ENCODE peak calls at places on chromosomes 6 and 20, in eight cellular contexts. Z is RWPE1, Q is BE2C, Y is MCF 10A, V is neural crest cell, K is A673, G is WERI-Rb-1, D is Peyer's patch. R is an unnamed sample.

GRCh38 chr20:51388756-51389542 is 153.6 kb downstream of the NFATC2 start:
- DNase-seq in D (no peak), Z (no peak), Q (no peak), K (no peak), Y (no peak), G (no peak), V (no peak), R (no peak)

GRCh38 chr20:18001131-18001921 is 32.5 kb downstream of the MGME1 start:
- DNase-seq in D (peak), K (no peak), Q (no peak), G (no peak), Z (peak), V (no peak), Y (peak), R (no peak)

GRCh38 chr6:13413906-13414555 is 73.4 kb downstream of the GFOD1 start:
- DNase-seq in Q (no peak), Y (no peak), D (no peak), Z (no peak), V (no peak), K (no peak), G (no peak), R (no peak)

GRCh38 chr20:37328149-37328945 is 17.6 kb upstream of the SRC start:
- DNase-seq in D (no peak), Y (no peak), Z (no peak), V (no peak), K (no peak), Q (no peak), G (no peak), R (no peak)

GRCh38 chr6:88548891-88549505 is 382.9 kb upstream of the CNR1 start:
- DNase-seq in K (no peak), D (no peak), Z (no peak), V (no peak), G (no peak), Q (no peak), Y (no peak), R (no peak)

GRCh38 chr6:39379026-39379425 is 56.5 kb upstream of the KCNK16 start:
- DNase-seq in Q (no peak), G (no peak), K (no peak), V (no peak), D (no peak), Z (no peak), Y (no peak), R (no peak)

GRCh38 chr20:10137533-10137932 is 81.1 kb upstream of the SNAP25 start:
- DNase-seq in G (no peak), Q (no peak), Z (no peak), K (no peak), Y (no peak), D (no peak), V (no peak), R (no peak)

GRCh38 chr6:148107911-148108310 is 234.7 kb upstream of the SASH1 start:
- DNase-seq in Y (no peak), V (no peak), G (no peak), Z (no peak), K (no peak), D (no peak), Q (no peak), R (no peak)

GRCh38 chr6:88728756-88729155 is 234.7 kb downstream of the RNGTT start:
- DNase-seq in Q (no peak), Y (no peak), V (no peak), Z (no peak), K (no peak), G (no peak), D (no peak), R (no peak)

GRCh38 chr6:159716247-159717086 is 10.8 kb upstream of the WTAP start:
- DNase-seq in D (peak), V (no peak), G (no peak), Y (peak), Q (no peak), Z (peak), K (peak), R (no peak)

GRCh38 chr6:163536770-163537169 is 122.3 kb downstream of the QKI start:
- DNase-seq in K (peak), Q (no peak), D (no peak), G (no peak), Y (peak), V (no peak), Z (no peak), R (no peak)

GRCh38 chr6:13688692-13689196 is 22.9 kb downstream of the RANBP9 start:
- DNase-seq in V (no peak), Q (no peak), Y (no peak), D (no peak), K (no peak), Z (no peak), G (no peak), R (no peak)

GRCh38 chr20:5482791-5483190 is 166.0 kb upstream of the PROKR2 start:
- DNase-seq in K (no peak), G (no peak), Y (peak), D (peak), Z (no peak), Q (no peak), V (no peak), R (no peak)

GRCh38 chr20:57880155-57880648 is 170.4 kb upstream of the PMEPA1 start:
- DNase-seq in K (no peak), G (no peak), Y (no peak), Z (no peak), Q (no peak), V (no peak), D (no peak), R (no peak)

GRCh38 chr6:44676826-44677433 is 289.4 kb downstream of the CDC5L start:
- DNase-seq in D (no peak), V (no peak), G (peak), Y (no peak), K (no peak), Z (no peak), Q (no peak), R (no peak)

GRCh38 chr6:154961141-154961540 is 34.0 kb upstream of the TIAM2 start:
- DNase-seq in D (peak), Y (no peak), Q (no peak), G (no peak), Z (no peak), V (no peak), K (no peak), R (no peak)

GRCh38 chr6:35719830-35720733 is 16.8 kb upstream of the ARMC12 start:
- DNase-seq in Q (peak), Y (no peak), K (peak), V (no peak), D (peak), Z (no peak), G (no peak), R (peak)

GRCh38 chr20:23143098-23143497 is 57.0 kb upstream of the CD93 start:
- DNase-seq in V (no peak), Z (peak), K (peak), G (no peak), Q (no peak), Y (peak), D (peak), R (peak)

GRCh38 chr6:108752733-108753392 is 95.4 kb upstream of the ARMC2 start:
- DNase-seq in V (no peak), Q (no peak), Z (no peak), Y (no peak), D (peak), G (no peak), K (no peak), R (no peak)

GRCh38 chr20:2237059-2237458 is 58.7 kb upstream of the TGM3 start:
- DNase-seq in Q (no peak), Z (peak), K (peak), V (no peak), D (peak), G (no peak), Y (peak), R (no peak)

GRCh38 chr6:33091957-33092356 is 16.2 kb downstream of the HLA-DPB1 start:
- DNase-seq in V (no peak), D (peak), Q (peak), K (no peak), Y (peak), Z (no peak), G (peak), R (peak)

GRCh38 chr6:157227202-157228166 is 95.8 kb downstream of the TMEM242 start:
- DNase-seq in Z (no peak), K (peak), V (no peak), G (no peak), Y (no peak), D (peak), Q (no peak), R (peak)

GRCh38 chr6:125854355-125854754 is 63.6 kb downstream of the NCOA7 start:
- DNase-seq in V (no peak), G (no peak), K (no peak), Q (no peak), Y (no peak), Z (no peak), D (no peak), R (no peak)

GRCh38 chr20:31652917-31653385 is 15.2 kb downstream of the COX4I2 start:
- DNase-seq in D (no peak), Q (peak), Y (peak), Z (no peak), G (no peak), V (no peak), K (peak), R (no peak)

GRCh38 chr20:50305636-50306477 is 115.2 kb downstream of the CEBPB start:
- DNase-seq in V (no peak), Z (no peak), Q (peak), K (no peak), D (peak), G (peak), Y (peak), R (no peak)

GRCh38 chr6:42938987-42939809 is 9.9 kb downstream of the CNPY3 start:
- DNase-seq in Y (no peak), G (peak), D (peak), Z (no peak), K (no peak), Q (no peak), V (no peak), R (no peak)

GRCh38 chr6:24125980-24126379 is at the start of gene NRSN1:
- DNase-seq in G (peak), Y (no peak), Q (peak), Z (peak), K (peak), D (no peak), V (peak), R (peak)

GRCh38 chr20:61982951-61983315 is 82.7 kb downstream of the TAF4 start:
- DNase-seq in D (no peak), Z (no peak), G (no peak), Q (no peak), Y (no peak), K (no peak), V (no peak), R (no peak)

GRCh38 chr6:48110436-48111142 is 408 bp downstream of the PTCHD4 start:
- DNase-seq in Z (no peak), D (no peak), V (no peak), G (no peak), Q (no peak), K (no peak), Y (no peak), R (no peak)

GRCh38 chr6:48113130-48113529 is 2.1 kb upstream of the PTCHD4 start:
- DNase-seq in D (no peak), Y (no peak), Q (no peak), G (peak), Z (no peak), V (no peak), K (no peak), R (no peak)

GRCh38 chr6:48111575-48111974 is 578 bp upstream of the PTCHD4 start:
- DNase-seq in G (no peak), Z (no peak), K (no peak), D (no peak), Y (no peak), V (no peak), Q (no peak), R (no peak)

GRCh38 chr6:48109902-48110301 is 1.1 kb downstream of the PTCHD4 start:
- DNase-seq in Z (no peak), Y (peak), G (no peak), K (no peak), V (no peak), D (no peak), Q (no peak), R (no peak)

GRCh38 chr6:48111143-48111506 is at the start of gene PTCHD4:
- DNase-seq in Q (no peak), K (no peak), Y (peak), G (peak), V (no peak), Z (peak), D (no peak), R (no peak)
- TF ChIP-seq CTCF in Q (no peak), K (no peak), Y (no peak), G (no peak), V (no peak), Z (no peak), D (no peak), R (no peak)

DNA sequence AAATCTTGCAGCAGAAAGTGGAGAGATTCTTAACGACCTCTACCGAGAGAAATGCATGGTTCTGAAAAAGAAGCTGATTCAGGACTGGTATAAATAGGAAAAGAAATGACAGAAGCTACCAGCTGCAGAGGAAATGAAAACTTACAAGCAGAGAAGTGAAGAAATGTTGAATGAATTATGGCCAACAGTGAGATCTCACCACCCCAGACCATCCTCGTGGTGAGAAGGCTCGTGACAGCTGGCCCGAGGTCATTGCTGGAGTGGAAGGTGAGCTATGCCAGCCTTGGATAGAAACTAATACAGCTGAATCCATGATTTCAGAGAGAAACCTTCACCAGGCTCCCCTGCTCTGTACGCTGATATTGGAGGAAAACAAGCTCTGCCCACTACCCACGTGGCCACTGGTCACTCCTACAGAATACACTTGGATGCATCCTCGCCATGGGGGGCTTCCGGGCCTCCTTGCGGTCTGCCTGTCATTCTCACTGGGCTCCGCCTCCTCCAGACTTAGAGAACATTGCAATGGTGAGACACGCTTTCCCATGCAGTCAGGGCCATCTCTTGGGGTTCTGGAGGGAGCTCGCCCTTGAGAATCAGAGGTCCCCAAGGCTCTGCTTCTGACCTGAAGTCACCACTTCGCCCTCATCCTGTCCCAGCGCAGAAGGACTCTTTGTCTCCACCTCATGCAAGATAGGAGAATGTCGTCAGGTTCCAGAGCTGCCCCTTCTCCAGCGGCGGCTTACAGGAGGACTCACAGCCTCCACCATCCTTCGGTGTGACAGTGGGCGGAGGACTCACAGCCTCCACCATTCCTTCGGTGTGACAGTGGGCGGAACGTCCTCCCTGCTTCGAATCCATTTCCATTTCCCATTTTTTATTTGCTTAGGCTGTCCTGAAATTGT is 10.6 kb upstream of the TUBB2B start:
- DNase-seq in V (no peak), Q (no peak), D (no peak), Z (no peak), Y (no peak), G (no peak), K (no peak), R (no peak)
- TF ChIP-seq CTCF in V (no peak), Q (no peak), D (no peak), Z (no peak), Y (no peak), G (peak), K (no peak), R (no peak)

DNA sequence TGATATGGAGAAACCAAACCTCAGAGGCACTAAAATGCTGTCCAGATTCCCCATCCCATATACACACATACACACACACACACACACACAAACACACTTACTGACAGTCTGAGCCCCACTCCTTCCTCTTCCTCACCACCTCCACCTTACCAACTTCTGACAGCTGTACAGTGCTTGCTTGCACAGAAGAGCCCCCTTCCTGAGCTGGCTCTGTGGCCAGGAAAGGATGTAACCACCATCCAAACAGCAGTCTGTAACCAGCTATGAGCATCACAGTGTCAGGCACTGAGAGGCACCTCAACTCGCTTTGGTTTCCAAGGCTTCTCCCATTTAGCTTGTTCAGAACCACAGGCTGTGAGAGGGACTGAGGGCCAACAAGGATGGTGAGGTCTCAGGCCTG is 5.9 kb upstream of the C6orf136 start:
- DNase-seq in D (no peak), Z (no peak), Q (no peak), Y (no peak), V (no peak), K (no peak), G (no peak), R (no peak)
- TF ChIP-seq CTCF in D (no peak), Z (no peak), Q (no peak), Y (no peak), V (no peak), K (no peak), G (no peak), R (no peak)

GRCh38 chr20:38725959-38726848 is 1.9 kb downstream of the SLC32A1 start:
- DNase-seq in G (peak), Q (peak), K (peak), Y (peak), Z (peak), V (peak), D (peak), R (peak)

GRCh38 chr20:38725458-38725958 is 1.2 kb downstream of the SLC32A1 start:
- DNase-seq in K (no peak), Z (no peak), D (no peak), Q (no peak), Y (no peak), G (no peak), V (no peak), R (peak)

GRCh38 chr20:38728237-38728761 is 4.0 kb downstream of the SLC32A1 start:
- DNase-seq in D (no peak), Q (no peak), Y (no peak), V (no peak), Z (no peak), K (no peak), G (no peak), R (peak)

GRCh38 chr20:38727602-38728236 is 3.4 kb downstream of the SLC32A1 start:
- DNase-seq in Y (no peak), Z (no peak), K (no peak), Q (no peak), G (no peak), V (no peak), D (no peak), R (peak)

GRCh38 chr20:38726849-38727601 is 2.7 kb downstream of the SLC32A1 start:
- DNase-seq in Q (peak), Z (no peak), D (no peak), G (peak), V (peak), Y (no peak), K (peak), R (peak)
- TF ChIP-seq CTCF in Q (peak), Z (peak), D (no peak), G (peak), V (peak), Y (peak), K (peak), R (peak)

GRCh38 chr6:57040011-57040410 is 6.5 kb upstream of the KIAA1586 start:
- DNase-seq in Z (no peak), D (no peak), G (peak), Y (peak), Q (no peak), K (peak), V (no peak), R (peak)
- TF ChIP-seq CTCF in Z (no peak), D (no peak), G (peak), Y (no peak), Q (no peak), K (peak), V (no peak), R (no peak)

DNA sequence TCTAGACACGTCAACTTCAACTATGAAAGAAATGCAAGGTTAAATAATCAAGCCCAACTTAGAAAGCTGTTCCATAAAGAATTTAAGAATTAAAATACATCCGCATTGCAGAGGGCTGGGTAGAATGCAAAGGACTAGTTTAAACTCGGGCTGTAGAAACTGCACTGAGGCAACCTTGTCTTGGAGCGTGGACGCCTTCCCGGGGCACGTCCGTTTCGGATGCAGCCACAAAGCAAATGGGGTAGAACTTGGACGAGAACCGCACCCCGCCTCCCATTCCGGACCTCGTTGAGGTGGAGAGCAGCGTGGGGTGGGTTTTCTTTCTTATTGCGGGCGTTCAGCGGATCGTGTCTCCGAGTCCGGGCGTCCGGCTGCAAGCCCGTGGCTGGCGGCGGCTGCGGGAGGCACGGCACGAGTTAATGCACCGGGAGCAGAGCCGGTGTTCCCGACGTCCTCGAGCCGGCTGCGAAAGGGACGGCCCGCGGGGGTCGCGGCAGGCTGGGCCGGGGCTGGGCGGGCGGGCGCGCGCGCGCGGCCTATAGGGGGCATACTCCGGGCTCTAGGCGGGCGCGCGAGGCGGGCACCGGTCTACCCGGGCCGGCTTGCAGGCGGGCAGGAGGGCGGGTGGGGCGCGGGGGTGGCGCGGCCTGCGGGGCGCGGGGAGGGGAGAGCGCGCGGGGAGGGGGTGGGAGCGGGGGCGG is 2.0 kb downstream of the JARID2 start:
- DNase-seq in Y (peak), K (peak), Q (peak), G (peak), Z (peak), V (peak), D (peak), R (peak)
- TF ChIP-seq CTCF in Y (peak), K (peak), Q (no peak), G (peak), Z (peak), V (peak), D (peak), R (no peak)

R was measured in activated CD8-positive, alpha-beta T cell treated with anti-CD3 and anti-CD28 coated beads for 36 hours.